ENCODE peak calls at places on chromosomes 3 and 15, in six cellular contexts. E is K562, U is GM12878, P is HepG2, S is H1, O is SK-N-SH. Q is an unnamed sample.

GRCh38 chr3:135844381-135844780 is 121.1 kb upstream of the PPP2R3A start:
- DNase-seq in E (no peak), O (no peak), P (no peak), S (no peak), U (no peak), Q (no peak)

GRCh38 chr15:42444415-42445063 is 46.4 kb downstream of the ZNF106 start:
- DNase-seq in P (no peak), E (peak; percentile 12), U (no peak), O (no peak), S (no peak), Q (peak; percentile 60)

GRCh38 chr15:58440922-58441321 is 9.1 kb downstream of the LIPC start:
- DNase-seq in S (no peak), P (no peak), E (peak; percentile 47), O (no peak), U (no peak), Q (no peak)

GRCh38 chr3:183428140-183429023 is at the start of gene MCF2L2:
- DNase-seq in O (peak; percentile 90), E (peak; percentile 82), S (no peak), U (no peak), P (no peak), Q (peak; percentile 84)

GRCh38 chr3:58135712-58136543 is 74.8 kb downstream of the DNASE1L3 start:
- DNase-seq in E (no peak), P (no peak), O (no peak), U (no peak), S (no peak), Q (no peak)

GRCh38 chr3:4977889-4978258 is 1.4 kb upstream of the BHLHE40 start:
- DNase-seq in E (no peak), S (no peak), U (no peak), O (no peak), P (no peak), Q (no peak)

GRCh38 chr3:9649791-9650521 is 651 bp downstream of the MTMR14 start:
- DNase-seq in U (peak; percentile 47), O (peak; percentile 17), P (no peak), E (peak; percentile 34), S (no peak), Q (no peak)

GRCh38 chr15:40340740-40341400 is at the start of gene CCDC9B:
- DNase-seq in P (peak; percentile 75), S (no peak), O (peak; percentile 91), E (peak; percentile 73), U (no peak), Q (peak; percentile 56)

GRCh38 chr15:63169796-63170195 is 12.5 kb upstream of the RPS27L start:
- DNase-seq in P (no peak), E (no peak), O (no peak), S (no peak), U (no peak), Q (no peak)

GRCh38 chr15:53648934-53649333 is 110.5 kb downstream of the WDR72 start:
- DNase-seq in E (no peak), S (no peak), U (no peak), P (no peak), O (no peak), Q (no peak)

GRCh38 chr3:45964139-45964538 is 20.9 kb downstream of the CXCR6 start:
- DNase-seq in O (no peak), E (no peak), P (no peak), S (no peak), U (peak; percentile 31), Q (no peak)

GRCh38 chr15:97517726-97518125 is 442.8 kb upstream of the ARRDC4 start:
- DNase-seq in O (no peak), P (no peak), U (no peak), S (no peak), E (no peak), Q (no peak)

GRCh38 chr3:136929984-136930671 is 27.7 kb upstream of the IL20RB start:
- DNase-seq in S (no peak), E (no peak), U (no peak), O (no peak), P (no peak), Q (no peak)

GRCh38 chr3:81789686-81790085 is 28.2 kb upstream of the GBE1 start:
- DNase-seq in E (no peak), P (no peak), S (no peak), U (no peak), O (no peak), Q (no peak)

GRCh38 chr15:23648920-23649515 is 1.4 kb upstream of the MAGEL2 start:
- DNase-seq in U (no peak), S (no peak), O (peak; percentile 60), P (peak; percentile 16), E (peak; percentile 49), Q (peak; percentile 44)

GRCh38 chr15:79863886-79864285 is 32.9 kb downstream of the MTHFS start:
- DNase-seq in E (no peak), U (no peak), P (no peak), O (no peak), S (no peak), Q (no peak)

GRCh38 chr3:126908752-126909275 is 74.1 kb upstream of the PLXNA1 start:
- DNase-seq in U (no peak), S (no peak), P (no peak), O (no peak), E (peak; percentile 91), Q (no peak)

GRCh38 chr3:48466386-48467109 is 20.0 kb downstream of the ATRIP start:
- DNase-seq in P (no peak), O (peak; percentile 50), U (no peak), E (no peak), S (no peak), Q (no peak)

GRCh38 chr3:122826315-122826714 is 31.4 kb downstream of the SLC49A4 start:
- DNase-seq in E (no peak), S (no peak), O (no peak), P (no peak), U (no peak), Q (no peak)

GRCh38 chr3:44682182-44682896 is 30.1 kb upstream of the ZNF502 start:
- DNase-seq in U (no peak), P (no peak), O (no peak), E (no peak), S (no peak), Q (no peak)

GRCh38 chr3:11367116-11367781 is 95.1 kb downstream of the ATG7 start:
- DNase-seq in E (no peak), P (peak; percentile 34), U (no peak), O (no peak), S (no peak), Q (peak; percentile 42)

GRCh38 chr15:76935620-76936019 is 4.1 kb downstream of the RCN2 start:
- DNase-seq in O (no peak), U (peak; percentile 72), P (no peak), E (no peak), S (no peak), Q (no peak)

GRCh38 chr3:129549006-129549800 is 6.2 kb downstream of the H1-8 start:
- DNase-seq in E (peak; percentile 17), P (no peak), S (no peak), O (no peak), U (no peak), Q (no peak)

GRCh38 chr3:197465996-197466549 is 89.7 kb downstream of the BDH1 start:
- DNase-seq in E (no peak), S (no peak), U (no peak), P (peak; percentile 94), O (no peak), Q (no peak)

GRCh38 chr3:53680026-53680425 is 166.2 kb downstream of the CHDH start:
- DNase-seq in P (no peak), S (no peak), U (no peak), O (peak; percentile 79), E (no peak), Q (no peak)

GRCh38 chr15:92322566-92323355 is 70.9 kb upstream of the ST8SIA2 start:
- DNase-seq in O (no peak), E (no peak), S (no peak), U (no peak), P (no peak), Q (no peak)

GRCh38 chr3:12004741-12005513 is 739 bp downstream of the SYN2 start:
- DNase-seq in P (no peak), O (peak; percentile 80), E (no peak), S (no peak), U (no peak), Q (no peak)

GRCh38 chr3:49104427-49105291 is at the start of gene QARS1:
- DNase-seq in O (peak; percentile 98), P (peak; percentile 94), U (peak; percentile 69), E (peak; percentile 93), S (peak; percentile 81), Q (peak; percentile 92)

GRCh38 chr3:47283596-47284364 is 1.0 kb downstream of the KLHL18 start:
- DNase-seq in P (no peak), E (peak; percentile 62), U (no peak), O (peak; percentile 47), S (no peak), Q (no peak)

GRCh38 chr15:70165811-70166284 is 68.1 kb upstream of the TLE3 start:
- DNase-seq in O (peak; percentile 57), E (no peak), P (no peak), S (no peak), U (no peak), Q (no peak)

GRCh38 chr3:53103566-53104296 is 26.5 kb downstream of the RFT1 start:
- DNase-seq in P (no peak), E (no peak), S (no peak), O (no peak), U (no peak), Q (no peak)

GRCh38 chr15:35047528-35047927 is 37.6 kb downstream of the NANOGP8 start:
- DNase-seq in P (no peak), U (no peak), O (no peak), S (no peak), E (no peak), Q (no peak)

GRCh38 chr3:42600958-42601675 is 631 bp downstream of the NKTR start:
- DNase-seq in P (peak; percentile 16), O (no peak), S (peak; percentile 39), E (peak; percentile 77), U (no peak), Q (peak; percentile 69)

GRCh38 chr3:27888562-27888961 is 166.4 kb upstream of the EOMES start:
- DNase-seq in O (no peak), S (no peak), P (no peak), E (no peak), U (no peak), Q (no peak)
- TF ChIP-seq JUND in O (no peak), S (no peak), P (no peak), E (no peak), U (no peak), Q (no peak)

GRCh38 chr3:17494117-17494809 is 248.2 kb downstream of the TBC1D5 start:
- DNase-seq in S (no peak), E (no peak), O (no peak), P (no peak), U (no peak), Q (no peak)
- TF ChIP-seq JUND in S (no peak), E (no peak), O (no peak), P (no peak), U (no peak), Q (no peak)

GRCh38 chr15:33852570-33852969 is 115.7 kb upstream of the CHRM5 start:
- DNase-seq in E (no peak), U (no peak), O (no peak), P (no peak), S (no peak), Q (no peak)
- TF ChIP-seq JUND in E (no peak), U (no peak), O (peak; percentile 49), P (no peak), S (peak; percentile 27), Q (no peak)

GRCh38 chr3:116930786-116931185 is 221.2 kb downstream of the TUSC7 start:
- DNase-seq in O (peak; percentile 39), U (no peak), E (no peak), S (no peak), P (no peak), Q (peak; percentile 2)

GRCh38 chr3:116929534-116930222 is 220.1 kb downstream of the TUSC7 start:
- DNase-seq in U (no peak), S (no peak), P (no peak), O (no peak), E (no peak), Q (no peak)

GRCh38 chr3:116927918-116928317 is 218.3 kb downstream of the TUSC7 start:
- DNase-seq in O (no peak), U (no peak), S (no peak), E (no peak), P (no peak), Q (no peak)
- TF ChIP-seq JUND in O (no peak), U (no peak), S (no peak), E (no peak), P (no peak), Q (no peak)

Q was measured in T47D.